ENCODE peak calls at places on chromosomes 2 and 18, in six cellular contexts. W, Y, N, Q, U and S are unnamed samples.

GRCh38 chr2:9809064-9809356 is 34.3 kb upstream of the TAF1B start:
- DNase-seq in U (no peak), Y (no peak), N (no peak), W (no peak), Q (no peak), S (no peak)

GRCh38 chr18:32358529-32358928 is 112.2 kb downstream of the GAREM1 start:
- DNase-seq in N (no peak), Y (no peak), W (no peak), U (no peak), Q (no peak), S (no peak)

GRCh38 chr2:10269291-10269690 is 33.4 kb upstream of the HPCAL1 start:
- DNase-seq in Y (no peak), Q (no peak), N (no peak), U (no peak), W (no peak), S (no peak)

GRCh38 chr2:241853651-241854341 is 4.9 kb downstream of the PDCD1 start:
- DNase-seq in Y (peak), U (peak), Q (peak), W (no peak), N (no peak), S (no peak)

GRCh38 chr2:9212010-9212638 is 5.5 kb downstream of the ASAP2 start:
- DNase-seq in Q (no peak), Y (no peak), U (no peak), N (no peak), W (no peak), S (no peak)

GRCh38 chr18:79926715-79927596 is 24.5 kb downstream of the SLC66A2 start:
- DNase-seq in U (no peak), W (no peak), Q (no peak), N (no peak), Y (no peak), S (no peak)

GRCh38 chr2:164960159-164960558 is 4.8 kb upstream of the SLC38A11 start:
- DNase-seq in W (no peak), N (no peak), U (no peak), Q (no peak), Y (no peak), S (no peak)

GRCh38 chr2:190482441-190482840 is 52.1 kb downstream of the NEMP2 start:
- DNase-seq in W (no peak), Y (no peak), N (no peak), U (peak), Q (no peak), S (no peak)

GRCh38 chr2:174174741-174175140 is 73.6 kb downstream of the OLA1 start:
- DNase-seq in U (no peak), W (no peak), Y (no peak), Q (no peak), N (no peak), S (no peak)

GRCh38 chr2:55153564-55154315 is 78.4 kb downstream of the CLHC1 start:
- DNase-seq in W (peak), Y (no peak), N (no peak), Q (no peak), U (no peak), S (peak)

GRCh38 chr18:58310517-58310916 is 266.5 kb downstream of the NEDD4L start:
- DNase-seq in Y (peak), Q (peak), W (peak), U (peak), N (no peak), S (no peak)

GRCh38 chr2:150232321-150232720 is 255.1 kb downstream of the RND3 start:
- DNase-seq in Q (no peak), N (no peak), U (no peak), W (no peak), Y (no peak), S (no peak)

GRCh38 chr2:29063646-29064372 is 10.5 kb downstream of the PCARE start:
- DNase-seq in N (no peak), Y (peak), W (peak), Q (no peak), U (peak), S (peak)

GRCh38 chr2:207128867-207129266 is 36.9 kb downstream of the KLF7 start:
- DNase-seq in W (no peak), Y (no peak), U (no peak), N (no peak), Q (no peak), S (no peak)

GRCh38 chr2:79860233-79861058 is 347.6 kb downstream of the CTNNA2 start:
- DNase-seq in N (peak), W (peak), U (peak), Y (peak), Q (no peak), S (peak)

GRCh38 chr2:136118819-136119716 is 1.1 kb upstream of the CXCR4 start:
- DNase-seq in U (no peak), N (no peak), W (no peak), Y (no peak), Q (peak), S (no peak)

GRCh38 chr2:42542871-42543270 is 25.6 kb upstream of the MTA3 start:
- DNase-seq in N (no peak), W (no peak), Q (no peak), Y (no peak), U (no peak), S (no peak)

GRCh38 chr2:11877764-11878163 is 131.3 kb downstream of the LPIN1 start:
- DNase-seq in U (no peak), Y (no peak), W (no peak), Q (no peak), N (no peak), S (no peak)

GRCh38 chr2:21194828-21195227 is 71.1 kb downstream of the TDRD15 start:
- DNase-seq in Q (no peak), W (no peak), N (no peak), U (no peak), Y (no peak), S (no peak)

GRCh38 chr18:3177902-3178687 is 41.7 kb downstream of the MYOM1 start:
- DNase-seq in Y (peak), Q (peak), N (no peak), U (peak), W (peak), S (no peak)

GRCh38 chr2:46674451-46674850 is 195.1 kb downstream of the TMEM247 start:
- DNase-seq in Y (no peak), Q (no peak), U (no peak), W (peak), N (no peak), S (peak)

GRCh38 chr2:55232084-55232862 is at the start of the genes CLHC1 and RPS27A:
- DNase-seq in Q (peak), Y (peak), N (peak), U (peak), W (peak), S (peak)

GRCh38 chr2:235097196-235097895 is 145.5 kb downstream of the SH3BP4 start:
- DNase-seq in Y (no peak), W (no peak), N (no peak), U (no peak), Q (no peak), S (no peak)

GRCh38 chr2:20584637-20585321 is 66.1 kb downstream of the HS1BP3 start:
- DNase-seq in N (peak), Q (peak), W (peak), U (peak), Y (peak), S (peak)

GRCh38 chr2:181790716-181791649 is 100.5 kb upstream of the ITPRID2 start:
- DNase-seq in Y (peak), U (peak), N (peak), W (peak), Q (no peak), S (peak)

GRCh38 chr18:46677609-46678470 is 20.8 kb upstream of the LOXHD1 start:
- DNase-seq in N (no peak), W (no peak), Q (no peak), Y (no peak), U (peak), S (peak)

GRCh38 chr2:72148391-72148974 is 821 bp upstream of the CYP26B1 start:
- DNase-seq in Y (no peak), N (no peak), Q (peak), W (peak), U (no peak), S (no peak)

GRCh38 chr2:232641153-232641845 is 7.9 kb downstream of the EFHD1 start:
- DNase-seq in W (no peak), N (no peak), Y (no peak), Q (no peak), U (no peak), S (no peak)

GRCh38 chr2:172195836-172196376 is 93.2 kb upstream of the DLX2 start:
- DNase-seq in Q (no peak), U (no peak), Y (no peak), W (no peak), N (no peak), S (no peak)

GRCh38 chr2:9336209-9336533 is 87.2 kb downstream of the ITGB1BP1 start:
- DNase-seq in Y (peak), U (peak), N (no peak), Q (no peak), W (peak), S (peak)

GRCh38 chr2:199459286-199460100 is 1.8 kb upstream of the SATB2 start:
- DNase-seq in N (peak), Q (peak), W (peak), U (peak), Y (peak), S (peak)

GRCh38 chr2:69242651-69243051 is 144.4 kb downstream of the GFPT1 start:
- DNase-seq in N (peak), Y (no peak), Q (no peak), W (no peak), U (no peak), S (peak)

GRCh38 chr18:55862693-55863485 is 274.9 kb upstream of the TCF4 start:
- DNase-seq in W (no peak), U (no peak), Y (no peak), Q (no peak), N (no peak), S (no peak)

GRCh38 chr2:209772316-209772715 is 684 bp downstream of the UNC80 start:
- DNase-seq in Q (no peak), N (no peak), U (no peak), Y (no peak), W (no peak), S (no peak)

DNA sequence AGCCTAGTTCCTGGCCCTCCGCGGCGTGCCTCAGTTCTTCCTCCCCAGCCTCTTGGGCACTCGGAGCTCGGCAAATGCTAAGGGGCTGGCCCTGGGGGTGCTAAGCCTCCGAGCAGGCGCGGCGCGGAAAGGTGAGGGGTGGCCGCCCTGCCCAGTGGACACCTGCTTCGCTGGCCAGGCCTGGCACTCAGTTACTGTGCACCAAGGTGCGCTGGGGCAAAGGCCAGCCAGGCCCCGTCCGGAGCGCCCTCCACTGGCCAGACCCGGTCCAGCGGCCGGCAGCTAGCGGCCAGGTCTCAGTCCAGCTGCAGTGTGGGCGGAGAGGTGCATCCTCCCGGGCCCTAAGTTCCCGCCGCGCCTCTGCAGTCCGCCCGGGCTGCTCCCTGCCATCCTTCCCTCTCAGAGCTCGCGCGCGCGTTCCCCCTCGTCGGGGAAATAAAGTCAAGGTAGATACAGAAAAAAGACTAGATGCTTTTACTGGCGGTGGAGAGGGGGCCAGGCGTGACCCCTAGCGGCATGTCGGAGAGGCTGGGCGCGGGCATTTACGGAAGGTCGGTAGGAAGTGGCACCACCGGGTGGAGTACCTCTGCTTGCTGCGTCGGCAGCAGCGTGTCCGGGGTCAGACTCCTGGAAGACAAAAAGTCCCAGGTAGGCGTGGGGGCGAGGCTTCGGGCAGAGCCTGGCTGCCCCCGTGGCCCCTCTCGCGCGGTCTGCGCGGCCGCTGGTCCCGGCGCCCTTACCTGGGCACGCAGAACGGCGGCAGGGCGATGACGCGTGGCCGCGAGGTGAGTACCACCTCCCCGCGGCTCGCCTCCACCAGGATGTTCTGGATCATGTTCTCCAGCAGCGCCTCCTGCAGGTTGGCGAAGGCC is 9.4 kb upstream of the CRYBA2 start:
- DNase-seq in W (peak), Y (no peak), N (no peak), U (peak), Q (no peak), S (peak)
- TF ChIP-seq CTCF in W (peak), Y (no peak), N (peak), U (peak), Q (peak), S (peak)

GRCh38 chr2:27977623-27978312 is 87.2 kb downstream of the BABAM2 start:
- DNase-seq in N (peak), Q (no peak), Y (peak), W (peak), U (peak), S (peak)
- TF ChIP-seq CTCF in N (no peak), Q (no peak), Y (no peak), W (no peak), U (no peak), S (no peak)

GRCh38 chr2:134489732-134490384 is 228.9 kb downstream of the TMEM163 start:
- DNase-seq in U (no peak), W (no peak), N (no peak), Y (no peak), Q (no peak), S (no peak)

GRCh38 chr2:134490535-134490934 is 228.3 kb downstream of the TMEM163 start:
- DNase-seq in W (no peak), N (no peak), Y (no peak), U (no peak), Q (no peak), S (no peak)

GRCh38 chr2:134491022-134491421 is 227.8 kb downstream of the TMEM163 start:
- DNase-seq in Y (no peak), N (no peak), Q (no peak), U (no peak), W (no peak), S (no peak)

GRCh38 chr2:134493797-134494196 is 225.0 kb downstream of the TMEM163 start:
- DNase-seq in W (no peak), U (no peak), Q (no peak), Y (no peak), N (no peak), S (no peak)

GRCh38 chr2:134491796-134492441 is 226.9 kb downstream of the TMEM163 start:
- DNase-seq in W (peak), Y (no peak), N (no peak), Q (no peak), U (no peak), S (no peak)
- TF ChIP-seq CTCF in W (peak), Y (no peak), N (no peak), Q (peak), U (peak), S (no peak)

GRCh38 chr18:37578886-37579513 is 13.4 kb upstream of the CELF4 start:
- DNase-seq in Y (no peak), W (peak), N (no peak), U (no peak), Q (no peak), S (peak)
- TF ChIP-seq CTCF in Y (peak), W (no peak), N (peak), U (peak), Q (peak), S (peak)

GRCh38 chr2:198408171-198408570 is 603.8 kb downstream of the PLCL1 start:
- DNase-seq in U (no peak), N (no peak), Y (no peak), W (no peak), Q (no peak), S (no peak)
- TF ChIP-seq CTCF in U (no peak), N (no peak), Y (no peak), W (no peak), Q (no peak), S (no peak)

DNA sequence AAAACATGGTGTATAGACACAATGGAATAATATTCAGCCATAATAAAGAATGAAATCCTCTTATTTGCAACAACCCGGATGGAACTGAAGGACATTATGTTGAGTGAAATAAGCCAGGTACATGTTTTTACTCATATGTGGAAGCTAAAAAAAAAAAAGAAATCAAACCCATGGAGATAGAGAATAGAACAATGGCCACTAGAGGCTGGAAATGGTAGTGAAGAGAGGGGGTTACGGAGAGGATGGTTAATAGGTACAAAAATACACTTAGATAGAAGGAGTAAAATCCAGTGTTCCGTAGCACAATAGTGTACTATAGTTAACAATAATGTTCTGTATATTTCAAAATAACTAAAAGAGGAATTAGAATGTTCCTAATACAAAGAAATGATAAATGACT is 12.8 kb upstream of the KIAA2012 start:
- DNase-seq in U (no peak), Y (no peak), W (no peak), N (no peak), Q (no peak), S (no peak)
- TF ChIP-seq CTCF in U (peak), Y (peak), W (peak), N (peak), Q (peak), S (peak)

DNA sequence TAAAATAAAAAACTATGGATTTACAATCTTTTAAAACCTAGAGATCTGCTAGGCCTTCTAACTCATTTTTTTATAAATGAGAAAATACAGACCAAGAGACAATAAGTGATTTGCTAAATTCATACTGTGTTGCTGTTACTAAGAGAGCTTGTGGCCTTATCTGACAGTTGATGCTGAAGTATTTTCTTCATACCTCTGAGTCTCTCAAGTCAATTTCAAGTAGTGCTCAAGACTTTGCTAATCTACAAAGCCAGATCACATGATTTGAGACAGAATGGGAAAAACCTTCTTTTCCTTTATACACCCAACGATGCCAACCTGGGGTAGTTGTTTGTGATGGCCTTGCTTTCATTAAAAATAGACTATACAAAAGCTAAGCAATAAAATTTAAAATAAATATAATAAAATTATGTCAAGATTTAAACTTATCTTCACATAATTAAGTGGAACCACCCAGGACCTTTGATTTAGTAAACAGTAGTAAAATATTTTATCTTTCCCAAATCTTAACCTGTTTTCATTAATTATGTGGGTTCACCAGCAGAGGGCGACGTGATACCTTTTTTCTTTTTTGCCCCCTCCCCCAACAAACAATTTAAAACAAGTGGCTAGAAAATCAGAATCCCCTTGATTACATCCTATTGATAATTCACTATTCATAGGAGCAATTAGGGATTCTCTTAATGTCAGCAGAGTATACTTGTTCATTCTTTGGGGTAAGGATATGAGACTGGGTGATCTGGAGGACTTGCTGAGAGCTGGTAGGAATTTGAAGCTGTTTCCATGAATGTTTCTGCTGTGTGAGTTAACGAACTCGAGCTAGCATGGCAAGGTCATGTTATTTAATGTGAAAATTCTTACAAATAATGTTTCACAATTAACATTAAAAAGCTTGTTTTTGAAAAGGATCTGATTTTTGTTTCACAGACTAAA is 49.6 kb upstream of the SLC5A7 start:
- DNase-seq in W (peak), N (no peak), Q (no peak), U (no peak), Y (no peak), S (peak)
- TF ChIP-seq CTCF in W (peak), N (peak), Q (peak), U (peak), Y (peak), S (peak)

DNA sequence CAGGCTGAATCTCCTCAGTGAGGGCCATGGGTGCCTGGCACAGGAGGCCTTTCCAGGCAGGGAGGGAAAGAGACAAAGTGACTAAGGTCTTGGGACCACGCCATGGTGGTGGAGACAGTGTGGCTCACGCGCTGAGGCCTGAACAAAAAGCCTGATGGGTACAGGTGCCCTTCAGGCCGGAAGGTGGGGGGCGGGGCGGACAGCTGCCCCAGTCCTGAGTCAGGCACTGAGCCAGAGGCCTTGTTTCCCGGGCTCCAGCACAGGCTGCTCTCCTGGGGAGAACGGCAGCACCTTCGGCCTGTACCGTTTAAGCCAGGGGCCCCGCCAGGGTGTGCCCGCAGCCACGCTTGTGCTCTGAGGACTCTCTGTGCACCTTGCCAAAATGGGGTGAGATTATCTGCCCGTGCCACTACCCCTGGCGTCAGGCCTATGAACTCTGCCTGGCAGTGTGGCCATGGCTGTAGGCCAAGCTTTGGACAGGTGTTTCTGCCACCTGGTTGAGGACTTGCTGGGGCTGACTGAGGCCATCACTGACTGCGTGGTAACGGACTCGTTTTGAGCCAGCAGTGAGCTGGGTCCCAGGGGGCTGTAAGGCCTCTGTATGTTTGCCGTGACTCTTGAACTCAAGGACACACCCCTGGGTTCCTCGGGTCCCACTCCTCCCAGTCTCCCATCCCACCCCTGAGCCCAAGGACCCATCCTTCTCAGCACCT is 31.7 kb upstream of the DNMT3A start:
- DNase-seq in Q (no peak), W (no peak), N (no peak), Y (no peak), U (no peak), S (no peak)
- TF ChIP-seq CTCF in Q (no peak), W (no peak), N (no peak), Y (no peak), U (no peak), S (no peak)

DNA sequence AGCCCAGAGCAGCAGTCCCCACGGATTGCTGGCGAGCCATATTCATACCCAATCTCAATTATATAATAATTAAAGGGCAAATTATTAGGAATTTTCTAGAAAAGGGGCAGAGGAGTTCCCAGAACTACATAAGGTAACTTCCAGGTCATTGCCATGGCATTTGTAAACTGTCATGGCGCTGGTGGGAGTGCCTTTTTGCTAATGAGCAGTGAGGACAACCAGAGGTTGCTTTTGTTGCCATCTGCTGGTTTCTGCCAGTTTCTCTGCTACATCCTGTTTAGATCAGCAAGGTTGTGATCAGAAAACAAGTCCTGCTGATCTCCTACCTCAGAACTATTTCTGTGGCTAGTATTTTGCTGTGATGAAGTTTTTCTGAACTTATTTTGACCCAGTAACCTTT is 159.8 kb upstream of the PIEZO2 start:
- DNase-seq in N (no peak), U (no peak), W (peak), Y (no peak), Q (no peak), S (peak)
- TF ChIP-seq CTCF in N (peak), U (peak), W (peak), Y (peak), Q (no peak), S (peak)